ENCODE peak calls at places on chromosomes 11 and 22, in seven cellular contexts. One of them, this sample, is unnamed.

GRCh38 chr11:102806296-102806695 is 8.3 kb upstream of the MMP1 start:
- DNase-seq in tibial nerve: no peak
- DNase-seq in endothelial cell of umbilical vein: no peak
- DNase-seq in left ventricle myocardium inferior: no peak
- DNase-seq in PC-3: no peak
- DNase-seq in neuronal stem cell: no peak
- DNase-seq in mammary epithelial cell: no peak
- DNase-seq in this sample: no peak

GRCh38 chr11:71211631-71212030 is 40.7 kb downstream of the SHANK2 start:
- DNase-seq in tibial nerve: no peak
- DNase-seq in endothelial cell of umbilical vein: no peak
- DNase-seq in left ventricle myocardium inferior: no peak
- DNase-seq in PC-3: no peak
- DNase-seq in neuronal stem cell: no peak
- DNase-seq in mammary epithelial cell: no peak
- DNase-seq in this sample: no peak

GRCh38 chr11:29321293-29322132 is 695.3 kb downstream of the KCNA4 start:
- DNase-seq in tibial nerve: no peak
- DNase-seq in endothelial cell of umbilical vein: no peak
- DNase-seq in left ventricle myocardium inferior: no peak
- DNase-seq in PC-3: peak
- DNase-seq in neuronal stem cell: no peak
- DNase-seq in mammary epithelial cell: peak
- DNase-seq in this sample: no peak

GRCh38 chr11:2769779-2770555 is 70.2 kb upstream of the KCNQ1OT1 start:
- DNase-seq in tibial nerve: peak
- DNase-seq in endothelial cell of umbilical vein: no peak
- DNase-seq in left ventricle myocardium inferior: no peak
- DNase-seq in PC-3: no peak
- DNase-seq in neuronal stem cell: no peak
- DNase-seq in mammary epithelial cell: no peak
- DNase-seq in this sample: peak

GRCh38 chr22:20647586-20648305 is 126.2 kb upstream of the SERPIND1 start:
- DNase-seq in tibial nerve: no peak
- DNase-seq in endothelial cell of umbilical vein: no peak
- DNase-seq in left ventricle myocardium inferior: no peak
- DNase-seq in PC-3: no peak
- DNase-seq in neuronal stem cell: no peak
- DNase-seq in mammary epithelial cell: no peak
- DNase-seq in this sample: no peak

GRCh38 chr22:24505337-24505736 is 10.2 kb downstream of the UPB1 start:
- DNase-seq in tibial nerve: no peak
- DNase-seq in endothelial cell of umbilical vein: no peak
- DNase-seq in left ventricle myocardium inferior: no peak
- DNase-seq in PC-3: no peak
- DNase-seq in neuronal stem cell: no peak
- DNase-seq in mammary epithelial cell: no peak
- DNase-seq in this sample: no peak

GRCh38 chr11:115802641-115803040 is 298.4 kb upstream of the CADM1 start:
- DNase-seq in tibial nerve: no peak
- DNase-seq in endothelial cell of umbilical vein: no peak
- DNase-seq in left ventricle myocardium inferior: no peak
- DNase-seq in PC-3: no peak
- DNase-seq in neuronal stem cell: no peak
- DNase-seq in mammary epithelial cell: no peak
- DNase-seq in this sample: no peak

GRCh38 chr22:32660292-32660691 is 141.2 kb upstream of the TIMP3 start:
- DNase-seq in tibial nerve: peak
- DNase-seq in endothelial cell of umbilical vein: no peak
- DNase-seq in left ventricle myocardium inferior: peak
- DNase-seq in PC-3: peak
- DNase-seq in neuronal stem cell: peak
- DNase-seq in mammary epithelial cell: peak
- DNase-seq in this sample: peak

DNA sequence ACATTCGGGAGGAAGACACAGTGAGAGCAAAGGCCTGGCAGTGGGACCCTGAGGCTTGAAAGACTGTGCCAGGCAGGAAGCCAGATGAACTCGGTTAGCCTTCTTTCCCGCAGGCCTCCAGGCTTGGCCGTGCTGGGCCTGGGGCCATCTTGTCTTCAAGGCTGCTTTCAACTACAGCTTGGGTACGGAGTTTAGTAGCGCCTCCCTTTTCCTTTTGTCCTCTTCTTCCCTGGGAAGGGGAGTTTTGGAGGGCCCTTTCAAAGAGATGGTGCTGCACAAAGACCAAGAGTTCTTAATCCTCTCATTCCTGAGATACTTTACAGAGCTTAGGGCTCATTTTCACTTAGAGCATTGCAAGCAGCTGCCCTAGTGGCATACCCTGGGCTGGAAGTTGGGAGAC is 87.5 kb downstream of the TP53I11 start:
- DNase-seq in tibial nerve: no peak
- DNase-seq in endothelial cell of umbilical vein: no peak
- DNase-seq in left ventricle myocardium inferior: no peak
- DNase-seq in PC-3: no peak
- DNase-seq in neuronal stem cell: peak
- DNase-seq in mammary epithelial cell: no peak
- DNase-seq in this sample: no peak
- H3K27ac ChIP-seq in tibial nerve: peak
- H3K27ac ChIP-seq in endothelial cell of umbilical vein: no peak
- H3K27ac ChIP-seq in left ventricle myocardium inferior: peak
- H3K27ac ChIP-seq in PC-3: no peak
- H3K27ac ChIP-seq in neuronal stem cell: peak
- H3K27ac ChIP-seq in mammary epithelial cell: no peak
- H3K27ac ChIP-seq in this sample: peak

GRCh38 chr11:62444835-62445234 is 26.0 kb downstream of the SCGB1A1 start:
- DNase-seq in tibial nerve: no peak
- DNase-seq in endothelial cell of umbilical vein: no peak
- DNase-seq in left ventricle myocardium inferior: no peak
- DNase-seq in PC-3: no peak
- DNase-seq in neuronal stem cell: no peak
- DNase-seq in mammary epithelial cell: no peak
- DNase-seq in this sample: no peak
- H3K27ac ChIP-seq in tibial nerve: peak
- H3K27ac ChIP-seq in endothelial cell of umbilical vein: no peak
- H3K27ac ChIP-seq in left ventricle myocardium inferior: peak
- H3K27ac ChIP-seq in PC-3: peak
- H3K27ac ChIP-seq in neuronal stem cell: no peak
- H3K27ac ChIP-seq in mammary epithelial cell: no peak
- H3K27ac ChIP-seq in this sample: peak

GRCh38 chr22:30425327-30425615 is 297 bp upstream of the MTFP1 start:
- DNase-seq in tibial nerve: no peak
- DNase-seq in endothelial cell of umbilical vein: no peak
- DNase-seq in left ventricle myocardium inferior: no peak
- DNase-seq in PC-3: no peak
- DNase-seq in neuronal stem cell: no peak
- DNase-seq in mammary epithelial cell: no peak
- DNase-seq in this sample: no peak

GRCh38 chr22:30424471-30425326 is 869 bp upstream of the MTFP1 start:
- DNase-seq in tibial nerve: no peak
- DNase-seq in endothelial cell of umbilical vein: no peak
- DNase-seq in left ventricle myocardium inferior: no peak
- DNase-seq in PC-3: no peak
- DNase-seq in neuronal stem cell: no peak
- DNase-seq in mammary epithelial cell: peak
- DNase-seq in this sample: no peak

GRCh38 chr22:30425616-30426394 is at the start of gene MTFP1:
- DNase-seq in tibial nerve: no peak
- DNase-seq in endothelial cell of umbilical vein: peak
- DNase-seq in left ventricle myocardium inferior: peak
- DNase-seq in PC-3: peak
- DNase-seq in neuronal stem cell: peak
- DNase-seq in mammary epithelial cell: peak
- DNase-seq in this sample: peak

GRCh38 chr22:30427871-30428270 is 2.3 kb downstream of the MTFP1 start:
- DNase-seq in tibial nerve: no peak
- DNase-seq in endothelial cell of umbilical vein: no peak
- DNase-seq in left ventricle myocardium inferior: no peak
- DNase-seq in PC-3: no peak
- DNase-seq in neuronal stem cell: no peak
- DNase-seq in mammary epithelial cell: no peak
- DNase-seq in this sample: no peak

GRCh38 chr22:30426395-30427353 is 1.1 kb downstream of the MTFP1 start:
- DNase-seq in tibial nerve: peak
- DNase-seq in endothelial cell of umbilical vein: peak
- DNase-seq in left ventricle myocardium inferior: peak
- DNase-seq in PC-3: peak
- DNase-seq in neuronal stem cell: peak
- DNase-seq in mammary epithelial cell: peak
- DNase-seq in this sample: peak
- H3K27ac ChIP-seq in tibial nerve: peak
- H3K27ac ChIP-seq in endothelial cell of umbilical vein: peak
- H3K27ac ChIP-seq in left ventricle myocardium inferior: peak
- H3K27ac ChIP-seq in PC-3: peak
- H3K27ac ChIP-seq in neuronal stem cell: no peak
- H3K27ac ChIP-seq in mammary epithelial cell: peak
- H3K27ac ChIP-seq in this sample: peak

DNA sequence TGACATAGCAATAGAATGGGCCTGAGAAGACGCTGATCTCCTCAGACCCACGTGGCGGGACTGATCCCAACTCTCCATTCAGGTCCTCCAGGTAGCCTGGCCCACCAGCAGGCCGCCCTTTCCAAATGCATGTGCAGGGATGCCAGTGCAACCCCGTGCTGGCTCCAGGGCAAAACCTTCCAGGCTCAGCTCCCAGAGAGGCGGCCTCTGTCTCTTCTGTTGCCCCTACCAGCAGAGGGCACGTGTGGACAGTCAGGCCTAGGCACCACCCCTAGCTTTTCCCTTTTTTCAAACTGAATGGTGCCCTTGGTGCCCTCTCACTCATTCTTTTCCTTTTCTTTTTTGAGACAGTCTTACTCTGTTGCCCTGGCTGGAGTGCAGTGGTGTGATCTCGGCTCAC is 121.7 kb downstream of the OSBP2 start:
- DNase-seq in tibial nerve: no peak
- DNase-seq in endothelial cell of umbilical vein: no peak
- DNase-seq in left ventricle myocardium inferior: no peak
- DNase-seq in PC-3: no peak
- DNase-seq in neuronal stem cell: no peak
- DNase-seq in mammary epithelial cell: no peak
- DNase-seq in this sample: no peak
- H3K27ac ChIP-seq in tibial nerve: no peak
- H3K27ac ChIP-seq in endothelial cell of umbilical vein: no peak
- H3K27ac ChIP-seq in left ventricle myocardium inferior: no peak
- H3K27ac ChIP-seq in PC-3: no peak
- H3K27ac ChIP-seq in neuronal stem cell: no peak
- H3K27ac ChIP-seq in mammary epithelial cell: no peak
- H3K27ac ChIP-seq in this sample: no peak

DNA sequence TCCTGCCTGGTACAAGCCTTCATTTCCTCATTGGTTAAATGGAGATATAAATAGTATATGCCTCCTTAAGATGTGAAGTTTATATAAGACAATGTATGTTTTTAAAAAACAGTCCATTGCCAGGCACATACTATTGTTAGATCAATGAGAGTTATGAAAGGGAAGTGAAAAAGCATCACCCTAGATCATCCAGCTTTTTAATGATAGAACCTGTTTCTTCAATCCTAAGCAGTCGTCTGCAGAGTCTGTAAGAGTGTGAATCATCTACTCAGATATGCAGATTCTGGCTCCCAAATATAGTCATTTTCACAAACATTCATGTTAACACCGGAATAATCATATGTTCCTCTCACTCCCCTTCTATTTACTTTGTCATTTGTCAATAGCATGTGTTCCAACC is 65.2 kb upstream of the SLN start:
- DNase-seq in tibial nerve: no peak
- DNase-seq in endothelial cell of umbilical vein: no peak
- DNase-seq in left ventricle myocardium inferior: no peak
- DNase-seq in PC-3: no peak
- DNase-seq in neuronal stem cell: no peak
- DNase-seq in mammary epithelial cell: no peak
- DNase-seq in this sample: no peak
- H3K27ac ChIP-seq in tibial nerve: no peak
- H3K27ac ChIP-seq in endothelial cell of umbilical vein: no peak
- H3K27ac ChIP-seq in left ventricle myocardium inferior: no peak
- H3K27ac ChIP-seq in PC-3: no peak
- H3K27ac ChIP-seq in neuronal stem cell: no peak
- H3K27ac ChIP-seq in mammary epithelial cell: no peak
- H3K27ac ChIP-seq in this sample: no peak

GRCh38 chr11:14702760-14703159 is 59.2 kb downstream of the PDE3B start:
- DNase-seq in tibial nerve: no peak
- DNase-seq in endothelial cell of umbilical vein: no peak
- DNase-seq in left ventricle myocardium inferior: no peak
- DNase-seq in PC-3: no peak
- DNase-seq in neuronal stem cell: no peak
- DNase-seq in mammary epithelial cell: no peak
- DNase-seq in this sample: no peak
- H3K27ac ChIP-seq in tibial nerve: no peak
- H3K27ac ChIP-seq in endothelial cell of umbilical vein: no peak
- H3K27ac ChIP-seq in left ventricle myocardium inferior: no peak
- H3K27ac ChIP-seq in PC-3: no peak
- H3K27ac ChIP-seq in neuronal stem cell: no peak
- H3K27ac ChIP-seq in mammary epithelial cell: no peak
- H3K27ac ChIP-seq in this sample: no peak

This sample was measured in tibial artery.